ENCODE peak calls at places on chromosomes 1 and 21, in five cellular contexts. B, C, H, P and D are unnamed samples. For H3K9me3 and H3K36me3, the result is how much of the 10 kb centered on the place peaks cover.

GRCh38 chr21:15063081-15063820 is 1.5 kb downstream of the NRIP1 start:
- DNase-seq in B (peak), C (peak), H (no peak), P (no peak), D (peak)

GRCh38 chr1:159000627-159001026 is 9.1 kb upstream of the IFI16 start:
- DNase-seq in B (peak), C (peak), H (no peak), P (peak), D (peak)

GRCh38 chr1:160087118-160087662 is 5.9 kb downstream of the KCNJ9 start:
- DNase-seq in B (no peak), C (no peak), H (no peak), P (no peak), D (no peak)

GRCh38 chr1:151583796-151584195 is 28.1 kb upstream of the SNX27 start:
- DNase-seq in B (no peak), C (no peak), H (no peak), P (no peak), D (no peak)

GRCh38 chr1:51567653-51568052 is 48.6 kb upstream of the EPS15 start:
- DNase-seq in B (peak), C (peak), H (no peak), P (no peak), D (no peak)

GRCh38 chr21:38165466-38166213 is 91.2 kb upstream of the KCNJ15 start:
- DNase-seq in B (peak), C (peak), H (no peak), P (no peak), D (no peak)

GRCh38 chr1:53552146-53552940 is 93.1 kb downstream of the DMRTB1 start:
- DNase-seq in B (peak), C (peak), H (no peak), P (no peak), D (no peak)

GRCh38 chr1:203278885-203279406 is 26.4 kb upstream of the BTG2 start:
- DNase-seq in B (no peak), C (peak), H (peak), P (no peak), D (no peak)

GRCh38 chr1:31648633-31649032 is 4.0 kb upstream of the PEF1 start:
- DNase-seq in B (no peak), C (peak), H (no peak), P (no peak), D (no peak)

GRCh38 chr1:220278991-220279390 is 6.7 kb upstream of the RAB3GAP2 start:
- DNase-seq in B (peak), C (peak), H (no peak), P (no peak), D (no peak)

GRCh38 chr1:220280249-220280648 is 8.0 kb upstream of the RAB3GAP2 start:
- DNase-seq in B (no peak), C (no peak), H (no peak), P (no peak), D (no peak)

GRCh38 chr1:220287129-220287528 is 14.9 kb upstream of the RAB3GAP2 start:
- DNase-seq in B (no peak), C (no peak), H (no peak), P (no peak), D (no peak)

GRCh38 chr1:220281159-220281574 is 8.9 kb upstream of the RAB3GAP2 start:
- DNase-seq in B (peak), C (peak), H (no peak), P (no peak), D (no peak)

GRCh38 chr1:220283616-220284015 is 11.4 kb upstream of the RAB3GAP2 start:
- DNase-seq in B (peak), C (no peak), H (no peak), P (no peak), D (no peak)
- H3K27ac ChIP-seq in B (no peak), C (no peak), H (no peak), P (no peak), D (no peak)

GRCh38 chr1:227685807-227686206 is 49.3 kb downstream of the JMJD4 start:
- DNase-seq in B (no peak), C (no peak), H (no peak), P (no peak), D (no peak)
- H3K9me3 ChIP-seq in B (under half), C (under half), H (under half), P (under half), D (under half)

GRCh38 chr1:2416403-2416802 is 4.0 kb upstream of the PEX10 start:
- DNase-seq in B (no peak), C (no peak), H (peak), P (no peak), D (peak)

GRCh38 chr1:2414297-2414958 is 2.1 kb upstream of the PEX10 start:
- DNase-seq in B (peak), C (peak), H (peak), P (peak), D (peak)

GRCh38 chr1:2417083-2417832 is 4.9 kb upstream of the PEX10 start:
- DNase-seq in B (no peak), C (no peak), H (no peak), P (no peak), D (no peak)

GRCh38 chr1:2415337-2415736 is 3.0 kb upstream of the PEX10 start:
- DNase-seq in B (no peak), C (no peak), H (no peak), P (no peak), D (no peak)

GRCh38 chr1:2415801-2416208 is 3.4 kb upstream of the PEX10 start:
- DNase-seq in B (no peak), C (no peak), H (peak), P (no peak), D (peak)
- H3K36me3 ChIP-seq in B (under half), C (under half), H (under half), P (under half), D (under half)

GRCh38 chr1:22169816-22170215 is 26.9 kb upstream of the WNT4 start:
- DNase-seq in B (no peak), C (no peak), H (no peak), P (no peak), D (no peak)
- H3K27ac ChIP-seq in B (no peak), C (no peak), H (no peak), P (no peak), D (no peak)

DNA sequence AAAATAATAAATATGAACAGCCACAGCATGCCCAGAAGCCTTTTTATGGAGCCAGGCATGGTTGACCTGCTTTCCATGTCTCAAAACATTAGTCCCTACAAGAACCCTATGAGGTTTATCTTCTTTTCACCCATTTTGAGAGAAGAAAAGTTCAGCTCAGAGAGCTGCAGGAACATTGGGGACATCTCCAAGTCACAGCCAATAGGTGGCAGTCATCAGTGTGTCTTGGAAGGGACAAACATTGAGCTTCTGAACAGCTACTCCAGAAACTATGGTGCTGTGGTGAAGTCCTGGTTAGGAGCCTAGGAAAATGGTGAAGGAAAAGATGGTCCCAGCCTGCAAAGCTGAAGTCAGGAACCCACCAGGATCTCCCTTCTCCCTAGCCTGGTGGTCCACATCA is 73.6 kb downstream of the JMJD4 start:
- DNase-seq in B (no peak), C (no peak), H (no peak), P (no peak), D (no peak)
- H3K9me3 ChIP-seq in B (half or more), C (under half), H (half or more), P (under half), D (under half)

GRCh38 chr1:3237570-3237969 is 168.6 kb downstream of the PRDM16 start:
- DNase-seq in B (no peak), C (no peak), H (no peak), P (no peak), D (no peak)

GRCh38 chr1:3235496-3235895 is 166.5 kb downstream of the PRDM16 start:
- DNase-seq in B (no peak), C (no peak), H (no peak), P (no peak), D (no peak)

GRCh38 chr1:3237994-3238704 is 169.1 kb downstream of the PRDM16 start:
- DNase-seq in B (no peak), C (no peak), H (no peak), P (no peak), D (no peak)

GRCh38 chr1:3236361-3236760 is 167.4 kb downstream of the PRDM16 start:
- DNase-seq in B (no peak), C (no peak), H (no peak), P (no peak), D (no peak)

DNA sequence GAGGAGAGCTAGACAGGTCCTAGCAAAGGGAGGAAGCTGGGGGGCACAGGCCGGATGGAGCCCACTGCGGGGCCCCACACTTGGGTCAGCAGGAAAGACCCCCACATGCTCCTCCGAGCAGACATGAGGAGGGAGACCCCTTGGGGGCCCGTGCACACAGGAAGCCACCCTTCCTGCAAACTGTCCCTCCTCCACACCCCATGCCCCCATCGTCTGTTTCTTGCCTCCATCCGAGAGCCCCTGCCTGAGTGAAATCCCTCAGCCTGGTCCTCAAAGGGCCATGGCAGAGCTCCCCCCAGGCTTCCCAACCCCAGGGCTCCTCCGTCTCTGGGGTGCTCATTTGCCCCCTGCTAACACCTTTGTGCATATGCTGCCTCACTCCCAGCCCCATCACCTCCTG is 168.0 kb downstream of the PRDM16 start:
- DNase-seq in B (no peak), C (no peak), H (no peak), P (no peak), D (no peak)
- H3K36me3 ChIP-seq in B (under half), C (under half), H (under half), P (under half), D (under half)

GRCh38 chr21:36583591-36583990 is 103.7 kb upstream of the CLDN14 start:
- DNase-seq in B (no peak), C (no peak), H (no peak), P (no peak), D (no peak)
- H3K27ac ChIP-seq in B (no peak), C (no peak), H (no peak), P (no peak), D (no peak)

GRCh38 chr1:227526524-227526923 is 36.8 kb upstream of the ZNF678 start:
- DNase-seq in B (no peak), C (no peak), H (no peak), P (no peak), D (no peak)
- H3K9me3 ChIP-seq in B (under half), C (under half), H (under half), P (under half), D (under half)

DNA sequence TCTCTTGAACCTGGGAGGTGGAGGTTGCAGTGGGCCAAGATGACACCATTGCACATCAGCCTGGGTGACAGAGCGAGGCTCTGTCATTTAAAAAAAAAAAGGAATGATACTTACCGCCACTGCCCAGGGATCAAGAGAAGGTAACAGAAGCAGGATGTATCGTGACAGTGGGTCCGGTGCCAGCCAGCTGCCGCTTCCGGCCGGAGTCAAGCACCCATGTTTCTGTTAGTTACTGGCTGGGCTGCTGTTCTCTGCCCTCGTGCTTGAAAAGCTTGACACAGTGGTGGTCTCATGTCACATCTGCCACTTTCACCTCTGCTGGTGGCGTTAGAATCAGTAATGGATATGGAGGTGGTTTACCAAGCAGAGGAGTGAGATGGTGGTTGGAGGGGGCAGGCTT is 21.0 kb downstream of the IFNGR2 start:
- DNase-seq in B (no peak), C (no peak), H (no peak), P (no peak), D (no peak)
- H3K36me3 ChIP-seq in B (half or more), C (under half), H (half or more), P (under half), D (under half)

GRCh38 chr1:201944002-201944401 is 2.3 kb downstream of the LMOD1 start:
- DNase-seq in B (no peak), C (no peak), H (no peak), P (no peak), D (no peak)

GRCh38 chr1:201939271-201939973 is 6.9 kb downstream of the LMOD1 start:
- DNase-seq in B (no peak), C (no peak), H (no peak), P (no peak), D (no peak)

GRCh38 chr1:201944639-201945038 is 1.7 kb downstream of the LMOD1 start:
- DNase-seq in B (peak), C (no peak), H (no peak), P (no peak), D (no peak)

GRCh38 chr1:201941420-201942128 is 4.8 kb downstream of the LMOD1 start:
- DNase-seq in B (no peak), C (no peak), H (no peak), P (no peak), D (no peak)

DNA sequence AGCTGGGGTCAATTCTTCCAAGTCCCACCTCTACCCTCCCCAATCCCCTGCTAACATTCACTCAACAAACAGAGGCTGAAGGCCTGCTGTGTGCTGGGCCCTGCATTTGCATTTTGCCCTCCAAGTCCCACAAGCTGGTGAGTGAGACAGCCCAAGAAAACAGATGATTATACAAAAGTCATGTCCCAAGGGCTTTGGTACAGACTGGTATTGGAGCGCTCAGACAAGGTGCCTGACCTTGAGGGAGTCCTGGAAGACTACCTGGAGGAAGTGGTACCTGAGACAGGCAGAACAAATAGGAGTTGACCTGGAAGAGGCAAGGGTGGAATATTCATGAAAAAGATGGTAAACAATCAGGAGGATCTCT is 4.2 kb downstream of the LMOD1 start:
- DNase-seq in B (no peak), C (no peak), H (no peak), P (no peak), D (no peak)
- H3K27ac ChIP-seq in B (peak), C (no peak), H (no peak), P (no peak), D (no peak)